ENCODE peak calls at places on chromosomes 1 and 21, in four cellular contexts. One of them, this sample, is unnamed.
A peak's percentile ranks its signal among the peaks of the same experiment; 100 is the strongest.

GRCh38 chr1:42730988-42731387 is 9.0 kb downstream of the CLDN19 start:
- DNase-seq in fibroblast of mammary gland: peak; percentile 14
- DNase-seq in PC-9: no peak
- DNase-seq in GM23338: peak; percentile 61
- DNase-seq in this sample: peak; percentile 45

GRCh38 chr21:44303490-44303981 is 3.7 kb downstream of the PFKL start:
- DNase-seq in PC-9: no peak
- DNase-seq in fibroblast of mammary gland: no peak
- DNase-seq in GM23338: no peak
- DNase-seq in this sample: no peak

GRCh38 chr1:25805863-25806225 is 5.9 kb downstream of the SELENON start:
- DNase-seq in fibroblast of mammary gland: peak; percentile 66
- DNase-seq in PC-9: no peak
- DNase-seq in GM23338: no peak
- DNase-seq in this sample: no peak

GRCh38 chr1:65067491-65068201 is 80.4 kb upstream of the AK4 start:
- DNase-seq in fibroblast of mammary gland: peak; percentile 74
- DNase-seq in PC-9: peak; percentile 32
- DNase-seq in GM23338: peak; percentile 97
- DNase-seq in this sample: peak; percentile 45

GRCh38 chr1:214404154-214404553 is 123.2 kb downstream of the SMYD2 start:
- DNase-seq in fibroblast of mammary gland: peak; percentile 52
- DNase-seq in PC-9: no peak
- DNase-seq in GM23338: no peak
- DNase-seq in this sample: no peak

GRCh38 chr1:55446351-55446750 is 231.2 kb upstream of the USP24 start:
- DNase-seq in fibroblast of mammary gland: peak; percentile 56
- DNase-seq in GM23338: no peak
- DNase-seq in PC-9: no peak
- DNase-seq in this sample: no peak

GRCh38 chr1:25996966-25997758 is 701 bp downstream of the PAFAH2 start:
- DNase-seq in PC-9: no peak
- DNase-seq in fibroblast of mammary gland: peak; percentile 76
- DNase-seq in GM23338: no peak
- DNase-seq in this sample: no peak

GRCh38 chr1:230711245-230711644 is 2.7 kb downstream of the AGT start:
- DNase-seq in GM23338: no peak
- DNase-seq in fibroblast of mammary gland: no peak
- DNase-seq in PC-9: no peak
- DNase-seq in this sample: no peak

GRCh38 chr1:116910379-116911165 is 856 bp downstream of the PTGFRN start:
- DNase-seq in PC-9: peak; percentile 55
- DNase-seq in GM23338: peak; percentile 79
- DNase-seq in fibroblast of mammary gland: no peak
- DNase-seq in this sample: no peak

GRCh38 chr21:37006521-37007291 is at the start of gene RIPPLY3:
- DNase-seq in GM23338: peak; percentile 75
- DNase-seq in PC-9: no peak
- DNase-seq in fibroblast of mammary gland: no peak
- DNase-seq in this sample: no peak

GRCh38 chr21:33731447-33731846 is 89.1 kb downstream of the ITSN1 start:
- DNase-seq in PC-9: no peak
- DNase-seq in GM23338: no peak
- DNase-seq in fibroblast of mammary gland: no peak
- DNase-seq in this sample: no peak

GRCh38 chr1:202656057-202656456 is 54.2 kb downstream of the SYT2 start:
- DNase-seq in fibroblast of mammary gland: peak; percentile 11
- DNase-seq in GM23338: peak; percentile 81
- DNase-seq in PC-9: peak; percentile 16
- DNase-seq in this sample: no peak
- TF ChIP-seq CTCF in fibroblast of mammary gland: peak; percentile 29
- TF ChIP-seq CTCF in GM23338: peak; percentile 64
- TF ChIP-seq CTCF in PC-9: peak; percentile 46
- TF ChIP-seq CTCF in this sample: peak; percentile 14

DNA sequence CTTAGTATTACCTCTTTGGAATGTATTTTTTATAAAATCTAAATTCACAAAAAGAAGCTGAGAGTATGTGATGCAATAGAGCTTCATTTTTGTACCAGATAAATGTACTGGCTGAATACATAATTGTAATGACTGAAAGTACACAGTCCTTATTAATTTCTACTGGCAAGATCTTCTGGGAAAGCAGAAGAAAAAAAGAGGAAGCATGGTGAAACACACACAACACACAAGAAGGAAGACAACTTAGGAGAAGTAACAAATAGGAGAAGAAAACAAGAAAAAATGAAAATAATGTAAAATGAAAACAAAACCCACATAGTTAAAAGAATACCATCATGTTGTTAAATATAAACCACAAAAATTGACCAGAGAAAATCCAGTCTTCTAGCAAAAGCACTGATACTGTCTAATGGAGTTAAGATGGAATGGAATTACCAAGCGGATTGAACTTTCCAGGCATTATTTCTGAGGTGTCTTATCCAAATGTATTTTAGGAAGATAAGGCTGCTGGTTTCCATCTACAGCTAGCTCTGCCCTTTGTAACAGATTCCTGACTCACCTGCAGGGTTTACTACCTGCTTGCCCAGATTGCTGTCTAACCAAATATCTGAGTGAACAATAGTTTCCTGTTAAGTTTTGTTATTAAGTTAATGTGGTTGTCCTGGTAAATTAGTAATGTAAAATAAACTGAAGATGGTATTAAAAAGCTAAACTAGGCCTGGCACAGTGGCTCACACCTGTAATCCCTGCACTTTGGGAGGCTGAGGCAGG is 4.5 kb upstream of the COP1 start:
- DNase-seq in GM23338: no peak
- DNase-seq in fibroblast of mammary gland: no peak
- DNase-seq in PC-9: peak; percentile 16
- DNase-seq in this sample: no peak
- H3K4me3 ChIP-seq in GM23338: no peak overlapping the region
- H3K4me3 ChIP-seq in fibroblast of mammary gland: no peak overlapping the region
- H3K4me3 ChIP-seq in PC-9: peak overlapping the region; percentile 18
- H3K4me3 ChIP-seq in this sample: no peak overlapping the region

DNA sequence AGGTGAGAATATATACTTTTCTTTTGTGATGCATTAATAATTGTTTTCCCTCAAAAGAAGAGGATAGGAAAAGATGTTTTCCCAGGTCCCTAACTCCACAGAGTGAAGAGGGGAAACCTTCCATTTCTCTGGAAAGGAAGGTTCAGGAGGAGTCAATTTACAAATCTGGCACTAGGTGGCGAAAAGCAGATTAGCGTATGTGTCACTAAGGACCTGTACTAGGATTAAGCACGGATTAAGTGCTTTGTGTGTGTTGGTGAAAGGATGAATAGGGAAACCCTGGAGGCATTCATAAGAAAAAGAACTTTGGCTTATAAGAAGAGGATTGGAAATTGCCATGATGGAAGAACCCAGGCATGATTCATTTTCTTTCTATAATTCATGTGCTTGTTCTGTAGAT is 410.1 kb upstream of the PLXNA2 start:
- DNase-seq in fibroblast of mammary gland: peak; percentile 30
- DNase-seq in GM23338: peak; percentile 72
- DNase-seq in PC-9: no peak
- DNase-seq in this sample: no peak
- TF ChIP-seq CTCF in fibroblast of mammary gland: peak; percentile 49
- TF ChIP-seq CTCF in GM23338: peak; percentile 72
- TF ChIP-seq CTCF in PC-9: no peak
- TF ChIP-seq CTCF in this sample: peak; percentile 70

GRCh38 chr21:14454642-14455009 is 71.7 kb upstream of the HSPA13 start:
- DNase-seq in PC-9: no peak
- DNase-seq in GM23338: no peak
- DNase-seq in fibroblast of mammary gland: no peak
- DNase-seq in this sample: no peak
- H3K4me3 ChIP-seq in PC-9: no peak overlapping the region
- H3K4me3 ChIP-seq in GM23338: no peak overlapping the region
- H3K4me3 ChIP-seq in fibroblast of mammary gland: no peak overlapping the region
- H3K4me3 ChIP-seq in this sample: no peak overlapping the region

GRCh38 chr1:225882699-225883615 is 777 bp upstream of the TMEM63A start:
- DNase-seq in PC-9: peak; percentile 62
- DNase-seq in fibroblast of mammary gland: peak; percentile 38
- DNase-seq in GM23338: peak; percentile 65
- DNase-seq in this sample: no peak

GRCh38 chr1:225882008-225882698 is at the start of gene TMEM63A:
- DNase-seq in GM23338: peak; percentile 92
- DNase-seq in PC-9: peak; percentile 95
- DNase-seq in fibroblast of mammary gland: peak; percentile 76
- DNase-seq in this sample: peak; percentile 41

GRCh38 chr1:225881081-225882007 is 836 bp downstream of the TMEM63A start:
- DNase-seq in fibroblast of mammary gland: peak; percentile 30
- DNase-seq in PC-9: peak; percentile 73
- DNase-seq in GM23338: peak; percentile 58
- DNase-seq in this sample: no peak

GRCh38 chr1:225885336-225885735 is 3.2 kb upstream of the TMEM63A start:
- DNase-seq in fibroblast of mammary gland: no peak
- DNase-seq in GM23338: no peak
- DNase-seq in PC-9: no peak
- DNase-seq in this sample: no peak

GRCh38 chr1:225883616-225884265 is 1.6 kb upstream of the TMEM63A start:
- DNase-seq in GM23338: no peak
- DNase-seq in PC-9: no peak
- DNase-seq in fibroblast of mammary gland: no peak
- DNase-seq in this sample: no peak
- TF ChIP-seq CTCF in GM23338: no peak
- TF ChIP-seq CTCF in PC-9: no peak
- TF ChIP-seq CTCF in fibroblast of mammary gland: no peak
- TF ChIP-seq CTCF in this sample: no peak

GRCh38 chr1:9827558-9828185 is 3.9 kb upstream of the CLSTN1 start:
- DNase-seq in fibroblast of mammary gland: peak; percentile 12
- DNase-seq in PC-9: peak; percentile 58
- DNase-seq in GM23338: peak; percentile 83
- DNase-seq in this sample: no peak

GRCh38 chr1:9826616-9827015 is 2.9 kb upstream of the CLSTN1 start:
- DNase-seq in fibroblast of mammary gland: no peak
- DNase-seq in GM23338: no peak
- DNase-seq in PC-9: no peak
- DNase-seq in this sample: no peak

GRCh38 chr1:9824702-9825089 is 931 bp upstream of the CLSTN1 start:
- DNase-seq in fibroblast of mammary gland: no peak
- DNase-seq in PC-9: no peak
- DNase-seq in GM23338: no peak
- DNase-seq in this sample: no peak

GRCh38 chr1:9825101-9826074 is 1.6 kb upstream of the CLSTN1 start:
- DNase-seq in GM23338: peak; percentile 77
- DNase-seq in PC-9: peak; percentile 92
- DNase-seq in fibroblast of mammary gland: peak; percentile 58
- DNase-seq in this sample: peak; percentile 98

DNA sequence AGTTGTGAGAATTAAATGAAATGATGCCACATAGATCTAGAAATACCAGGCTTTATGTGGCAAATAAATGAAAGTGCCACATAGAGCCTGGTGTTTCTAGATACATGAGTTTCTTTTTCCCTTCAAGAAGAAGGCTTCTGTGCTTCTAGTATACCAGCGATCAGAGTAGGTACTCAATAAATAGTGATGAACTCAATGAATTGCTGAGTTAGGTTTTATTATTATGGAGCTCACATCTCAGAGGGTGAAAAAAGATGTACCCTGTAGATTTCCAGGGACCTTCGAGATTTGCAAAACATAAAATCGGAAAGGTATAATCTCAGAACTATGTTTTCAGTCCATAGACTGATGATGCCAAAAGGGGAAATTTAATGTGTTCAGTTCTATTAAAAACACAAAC is 2.3 kb upstream of the CLSTN1 start:
- DNase-seq in fibroblast of mammary gland: no peak
- DNase-seq in GM23338: no peak
- DNase-seq in PC-9: no peak
- DNase-seq in this sample: no peak
- H3K4me3 ChIP-seq in fibroblast of mammary gland: no peak overlapping the region
- H3K4me3 ChIP-seq in GM23338: peak overlapping the region; percentile 87
- H3K4me3 ChIP-seq in PC-9: peak overlapping the region; percentile 25
- H3K4me3 ChIP-seq in this sample: peak overlapping the region; percentile 10

GRCh38 chr1:9375912-9376311 is 83.2 kb downstream of the SPSB1 start:
- DNase-seq in PC-9: no peak
- DNase-seq in fibroblast of mammary gland: no peak
- DNase-seq in GM23338: no peak
- DNase-seq in this sample: no peak

GRCh38 chr1:9378801-9379200 is 86.1 kb downstream of the SPSB1 start:
- DNase-seq in GM23338: no peak
- DNase-seq in PC-9: no peak
- DNase-seq in fibroblast of mammary gland: no peak
- DNase-seq in this sample: no peak

GRCh38 chr1:9376430-9376829 is 83.7 kb downstream of the SPSB1 start:
- DNase-seq in PC-9: no peak
- DNase-seq in fibroblast of mammary gland: no peak
- DNase-seq in GM23338: no peak
- DNase-seq in this sample: no peak

GRCh38 chr1:9374748-9375345 is 82.2 kb downstream of the SPSB1 start:
- DNase-seq in PC-9: no peak
- DNase-seq in fibroblast of mammary gland: peak; percentile 20
- DNase-seq in GM23338: no peak
- DNase-seq in this sample: no peak

GRCh38 chr1:9376886-9377333 is 84.2 kb downstream of the SPSB1 start:
- DNase-seq in GM23338: no peak
- DNase-seq in PC-9: no peak
- DNase-seq in fibroblast of mammary gland: peak; percentile 80
- DNase-seq in this sample: no peak
- TF ChIP-seq CTCF in GM23338: no peak
- TF ChIP-seq CTCF in PC-9: no peak
- TF ChIP-seq CTCF in fibroblast of mammary gland: no peak
- TF ChIP-seq CTCF in this sample: no peak

GRCh38 chr1:156126043-156126700 is 11.7 kb downstream of the LMNA start:
- DNase-seq in PC-9: peak; percentile 98
- DNase-seq in GM23338: peak; percentile 91
- DNase-seq in fibroblast of mammary gland: peak; percentile 97
- DNase-seq in this sample: no peak
- H3K4me3 ChIP-seq in PC-9: peak overlapping the region; percentile 41
- H3K4me3 ChIP-seq in GM23338: no peak overlapping the region
- H3K4me3 ChIP-seq in fibroblast of mammary gland: peak overlapping the region; percentile 31
- H3K4me3 ChIP-seq in this sample: no peak overlapping the region

GRCh38 chr1:44030606-44031050 is 634 bp downstream of the SLC6A9 start:
- DNase-seq in fibroblast of mammary gland: peak; percentile 27
- DNase-seq in GM23338: peak; percentile 77
- DNase-seq in PC-9: no peak
- DNase-seq in this sample: no peak
- TF ChIP-seq CTCF in fibroblast of mammary gland: no peak
- TF ChIP-seq CTCF in GM23338: no peak
- TF ChIP-seq CTCF in PC-9: no peak
- TF ChIP-seq CTCF in this sample: peak; percentile 30

DNA sequence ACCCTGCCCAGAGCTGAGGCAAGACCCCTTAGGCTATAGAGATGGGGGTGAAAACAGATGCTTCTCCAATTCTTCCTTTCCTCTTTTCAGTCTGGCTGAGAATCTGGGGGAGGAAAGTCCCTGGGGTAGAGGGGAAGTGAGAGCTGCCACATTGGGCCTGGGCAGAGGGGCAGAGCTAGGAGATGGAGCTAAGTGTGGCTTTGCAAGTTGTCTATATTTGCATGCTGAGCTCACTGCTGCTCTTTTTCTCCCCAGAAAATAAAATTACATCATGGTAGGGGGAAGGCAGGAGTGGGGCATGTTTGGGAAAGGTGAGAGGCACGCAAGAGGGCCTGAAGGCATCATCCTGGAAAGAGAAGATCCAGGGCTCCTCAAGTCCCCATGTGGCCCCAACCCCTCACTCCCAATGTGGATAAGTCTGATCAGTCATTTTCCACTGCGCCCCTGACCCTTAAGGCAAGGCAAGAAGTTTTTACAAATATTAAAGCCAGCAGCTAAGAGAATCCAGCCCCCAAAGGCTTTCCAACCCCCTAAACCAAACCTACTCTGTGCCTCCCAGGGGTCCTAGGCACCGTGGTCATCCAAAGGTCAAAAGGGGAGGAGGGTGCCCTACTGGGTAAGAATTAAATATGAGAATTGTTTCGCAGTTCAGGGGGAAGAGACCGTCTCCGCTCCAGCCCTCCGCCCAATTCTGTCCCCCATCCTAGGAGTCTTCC is 500 bp upstream of the PEA15 start:
- DNase-seq in GM23338: no peak
- DNase-seq in PC-9: no peak
- DNase-seq in fibroblast of mammary gland: no peak
- DNase-seq in this sample: no peak
- H3K4me3 ChIP-seq in GM23338: peak overlapping the region; percentile 96
- H3K4me3 ChIP-seq in PC-9: peak overlapping the region; percentile 99
- H3K4me3 ChIP-seq in fibroblast of mammary gland: peak overlapping the region; percentile 44
- H3K4me3 ChIP-seq in this sample: no peak overlapping the region

This sample was measured in LNCaP clone FGC.